ENCODE peak calls at places on chromosomes 3 and 15, in seven cellular contexts. Z is right lobe of liver, X is breast epithelium, B is body of pancreas, N is sigmoid colon, W is adrenal gland, Y is heart left ventricle. T is an unnamed sample. For H3K27me3, the result is how much of the 10 kb centered on the place peaks cover.

GRCh38 chr15:87710406-87710805 is 546.1 kb downstream of the NTRK3 start:
- DNase-seq in N (peak), Y (no peak), X (no peak), B (peak), Z (no peak), W (no peak), T (no peak)

GRCh38 chr15:45186771-45187577 is 792 bp downstream of the SHF start:
- DNase-seq in Y (no peak), Z (peak), B (no peak), N (no peak), W (peak), X (no peak), T (no peak)

GRCh38 chr15:56307180-56307579 is 58.0 kb upstream of the TEX9 start:
- DNase-seq in B (no peak), Z (no peak), N (no peak), W (no peak), X (no peak), Y (no peak), T (no peak)

GRCh38 chr3:19467761-19468160 is 319.5 kb downstream of the KCNH8 start:
- DNase-seq in Z (no peak), X (no peak), B (no peak), Y (no peak), W (no peak), N (no peak), T (no peak)

GRCh38 chr15:61318276-61318675 is 89.2 kb upstream of the RORA start:
- DNase-seq in X (no peak), Y (no peak), W (no peak), N (no peak), Z (no peak), B (peak), T (no peak)

GRCh38 chr3:111277226-111277625 is 205.6 kb downstream of the NECTIN3 start:
- DNase-seq in X (no peak), B (no peak), Z (no peak), Y (no peak), N (no peak), W (no peak), T (no peak)

GRCh38 chr3:68878322-68878721 is 54.0 kb downstream of the TAFA4 start:
- DNase-seq in Z (no peak), B (no peak), Y (no peak), W (no peak), X (no peak), N (no peak), T (no peak)

GRCh38 chr15:66234798-66235197 is 18.8 kb downstream of the MEGF11 start:
- DNase-seq in Z (no peak), W (no peak), B (no peak), Y (no peak), N (no peak), X (no peak), T (no peak)

GRCh38 chr15:101275018-101275417 is 2.3 kb downstream of the SELENOS start:
- DNase-seq in Z (no peak), X (no peak), N (no peak), B (no peak), Y (no peak), W (no peak), T (no peak)

GRCh38 chr3:124671123-124671522 is 59.1 kb upstream of the UMPS start:
- DNase-seq in W (no peak), B (no peak), X (no peak), Y (no peak), N (no peak), Z (no peak), T (no peak)

GRCh38 chr15:40755821-40756220 is 767 bp upstream of the RMDN3 start:
- DNase-seq in X (no peak), W (no peak), Z (no peak), Y (no peak), B (no peak), N (no peak), T (no peak)

GRCh38 chr3:64445318-64446300 is 220.3 kb upstream of the PRICKLE2 start:
- DNase-seq in N (no peak), B (peak), X (no peak), W (peak), Y (peak), Z (no peak), T (peak)

GRCh38 chr3:129553171-129553570 is 10.2 kb downstream of the H1-8 start:
- DNase-seq in Y (peak), X (no peak), N (peak), Z (no peak), W (no peak), B (no peak), T (no peak)

GRCh38 chr3:190197346-190197763 is 76.7 kb upstream of the P3H2 start:
- DNase-seq in N (no peak), Y (no peak), W (no peak), X (no peak), Z (no peak), B (no peak), T (no peak)

GRCh38 chr15:33244471-33244870 is 50.0 kb upstream of the FMN1 start:
- DNase-seq in N (no peak), W (no peak), Z (no peak), Y (no peak), X (no peak), B (no peak), T (no peak)

GRCh38 chr15:95291878-95292472 is 1038.5 kb upstream of the NR2F2 start:
- DNase-seq in B (no peak), Y (no peak), W (no peak), N (no peak), X (no peak), Z (no peak), T (no peak)

GRCh38 chr15:28094732-28095521 is 4.2 kb downstream of the OCA2 start:
- DNase-seq in Y (no peak), B (peak), X (no peak), N (peak), W (no peak), Z (peak), T (peak)

GRCh38 chr3:77707271-77707670 is 667.4 kb downstream of the ROBO2 start:
- DNase-seq in W (no peak), Y (no peak), N (no peak), X (no peak), B (no peak), Z (no peak), T (no peak)

GRCh38 chr15:51114437-51115119 is 19.9 kb upstream of the TNFAIP8L3 start:
- DNase-seq in Z (no peak), X (no peak), B (no peak), W (no peak), N (no peak), Y (no peak), T (no peak)

GRCh38 chr3:44802006-44802405 is 40.4 kb downstream of the KIF15 start:
- DNase-seq in B (no peak), Y (no peak), N (no peak), X (no peak), W (no peak), Z (no peak), T (no peak)

GRCh38 chr15:31964586-31965307 is 65.6 kb upstream of the CHRNA7 start:
- DNase-seq in Y (no peak), Z (no peak), N (no peak), W (no peak), X (no peak), B (no peak), T (no peak)

GRCh38 chr15:82647835-82648256 is 683 bp upstream of the CPEB1 start:
- DNase-seq in N (peak), B (no peak), W (no peak), Z (no peak), X (no peak), Y (no peak), T (peak)

GRCh38 chr3:102233881-102234280 is 200.9 kb upstream of the ZPLD1 start:
- DNase-seq in Y (no peak), X (no peak), B (no peak), N (no peak), W (no peak), Z (no peak), T (no peak)

GRCh38 chr15:75082689-75083088 is 59.3 kb downstream of the PPCDC start:
- DNase-seq in B (no peak), N (no peak), W (no peak), Z (no peak), Y (no peak), X (no peak), T (no peak)

GRCh38 chr3:125401402-125401801 is 26.3 kb upstream of the ZNF148 start:
- DNase-seq in B (no peak), Y (no peak), N (no peak), W (no peak), Z (no peak), X (no peak), T (no peak)

GRCh38 chr15:78996876-78997275 is 52.0 kb upstream of the CTSH start:
- DNase-seq in X (no peak), Z (no peak), N (no peak), Y (peak), B (no peak), W (peak), T (no peak)

GRCh38 chr3:190012314-190012782 is 108.3 kb downstream of the P3H2 start:
- DNase-seq in Y (no peak), Z (no peak), N (no peak), W (no peak), X (no peak), B (no peak), T (no peak)

GRCh38 chr3:177201707-177202397 is 4.6 kb upstream of the TBL1XR1 start:
- DNase-seq in W (no peak), B (no peak), N (no peak), X (no peak), Z (no peak), Y (no peak), T (no peak)

GRCh38 chr3:129938140-129938930 is 36.2 kb upstream of the TRH start:
- DNase-seq in Y (no peak), Z (no peak), X (no peak), B (no peak), N (peak), W (no peak), T (no peak)

GRCh38 chr3:5190147-5190791 is 2.8 kb downstream of the EDEM1 start:
- DNase-seq in Y (no peak), B (no peak), N (no peak), X (no peak), Z (no peak), W (no peak), T (no peak)

GRCh38 chr3:5186854-5187151 is 704 bp upstream of the EDEM1 start:
- DNase-seq in N (no peak), Y (no peak), X (no peak), W (no peak), B (peak), Z (no peak), T (no peak)

GRCh38 chr3:5187920-5188418 is 462 bp downstream of the EDEM1 start:
- DNase-seq in X (no peak), Y (peak), W (peak), B (peak), Z (peak), N (peak), T (peak)

GRCh38 chr3:5187152-5187919 is at the start of gene EDEM1:
- DNase-seq in W (peak), Z (peak), B (peak), X (peak), Y (peak), N (peak), T (peak)

DNA sequence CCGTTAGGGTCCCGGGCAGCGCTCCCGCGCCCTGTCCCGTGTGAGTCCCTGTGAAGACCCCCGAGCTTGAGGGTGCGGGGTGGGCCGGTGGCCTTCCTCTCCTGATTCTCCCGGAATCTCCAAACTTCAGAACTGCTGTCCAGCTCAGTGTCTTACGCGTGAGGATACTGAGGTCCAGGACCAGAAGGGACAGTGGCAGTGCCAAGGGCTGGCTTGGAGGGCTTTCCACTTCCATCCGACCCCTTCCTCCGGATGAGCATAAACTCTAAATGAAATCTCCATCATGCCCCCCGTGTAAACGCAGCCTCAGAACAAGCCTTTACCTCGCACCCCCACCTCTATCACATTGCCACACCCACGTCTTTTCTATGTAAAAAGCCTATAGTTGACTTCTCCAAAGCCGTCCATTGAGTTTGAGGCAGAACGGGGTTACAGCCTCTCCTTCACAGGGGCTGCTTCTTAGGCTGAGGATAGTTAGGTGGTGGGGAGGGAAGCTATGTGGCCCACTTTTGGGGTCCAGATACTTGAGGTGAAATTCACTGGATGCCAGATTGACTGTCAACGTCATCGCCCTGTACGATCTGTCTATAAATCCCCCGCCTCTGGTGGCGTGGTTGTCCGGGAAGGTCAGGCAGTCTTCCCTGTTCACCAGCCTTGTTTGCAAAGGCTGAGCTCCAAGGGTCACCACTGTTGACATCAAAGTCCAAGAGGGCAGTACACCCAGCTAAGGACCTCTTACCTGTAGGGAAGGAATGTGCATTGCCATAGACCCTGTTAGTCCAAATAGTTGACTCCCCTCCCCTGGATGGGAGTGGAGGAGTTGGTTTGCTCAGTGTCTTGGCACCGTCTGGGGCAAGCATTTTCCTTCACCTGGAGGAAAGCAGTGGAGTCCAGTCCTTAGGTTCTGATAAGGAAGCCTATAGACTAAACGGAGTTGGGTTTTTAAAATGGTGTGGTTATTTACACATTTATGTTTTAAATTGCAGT is 1.2 kb downstream of the EDEM1 start:
- DNase-seq in B (peak), N (no peak), X (no peak), Y (no peak), Z (peak), W (peak), T (peak)
- TF ChIP-seq POLR2A in B (no peak), N (no peak), X (no peak), Y (no peak), Z (peak), W (no peak), T (no peak)

DNA sequence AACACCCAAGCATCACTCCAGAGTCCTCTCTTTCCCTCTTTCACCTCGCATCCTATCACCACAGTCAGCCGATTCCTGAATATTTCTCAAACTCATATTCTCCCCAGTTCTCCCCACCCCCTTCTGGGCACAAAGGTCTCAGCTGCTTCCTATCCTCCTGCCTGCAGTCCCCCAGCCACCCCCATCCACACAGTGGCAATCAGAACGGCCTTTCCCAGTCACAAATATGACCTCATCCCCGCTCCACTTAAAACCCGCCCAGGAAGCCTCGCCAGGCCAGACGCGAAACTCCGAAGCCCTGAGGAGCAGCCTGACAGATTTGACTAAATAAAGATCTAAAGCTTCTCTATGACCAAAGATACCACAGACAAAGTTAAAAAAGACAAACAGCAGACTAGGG is 49.9 kb upstream of the LINGO1 start:
- DNase-seq in Y (no peak), Z (no peak), B (no peak), N (no peak), W (no peak), X (no peak), T (no peak)
- H3K27me3 ChIP-seq in Y (under half), Z (under half), B (under half), N (under half), W (under half), X (under half), T (under half)

GRCh38 chr3:48468329-48468731 is 21.8 kb downstream of the ATRIP start:
- DNase-seq in Z (peak), N (no peak), W (no peak), X (no peak), Y (no peak), B (peak), T (no peak)

GRCh38 chr3:48467473-48468267 is 21.1 kb downstream of the ATRIP start:
- DNase-seq in X (no peak), W (no peak), B (no peak), Z (peak), N (no peak), Y (no peak), T (no peak)

GRCh38 chr3:48465531-48466378 is 19.2 kb downstream of the ATRIP start:
- DNase-seq in B (peak), Y (peak), X (peak), N (peak), W (peak), Z (peak), T (peak)

GRCh38 chr3:48466386-48467109 is 20.0 kb downstream of the ATRIP start:
- DNase-seq in Y (no peak), N (peak), W (no peak), B (peak), Z (peak), X (no peak), T (no peak)

DNA sequence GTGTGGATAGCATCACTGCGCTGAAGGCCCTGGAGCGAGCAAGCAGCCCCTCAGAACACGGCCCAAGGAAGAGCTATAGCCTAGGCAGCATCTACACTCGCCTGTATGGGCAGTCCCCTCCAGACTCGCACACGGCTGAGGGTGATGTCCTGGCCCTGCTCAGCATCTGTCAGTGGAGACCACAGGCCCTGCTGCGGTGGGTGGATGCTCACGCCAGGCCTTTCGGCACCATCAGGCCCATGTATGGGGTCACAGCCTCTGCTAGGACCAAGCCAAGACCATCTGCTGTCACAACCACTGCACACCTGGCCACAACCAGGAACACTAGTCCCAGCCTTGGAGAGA is 20.5 kb downstream of the ATRIP start:
- DNase-seq in X (no peak), Y (no peak), W (no peak), Z (no peak), N (peak), B (no peak), T (no peak)
- H3K4me3 ChIP-seq in X (peak), Y (peak), W (peak), Z (peak), N (peak), B (no peak), T (peak)

GRCh38 chr3:52227766-52228165 is 2.3 kb upstream of the TLR9 start:
- DNase-seq in Y (no peak), B (no peak), X (no peak), Z (no peak), W (no peak), N (no peak), T (no peak)

GRCh38 chr3:52223449-52224408 is 1.7 kb downstream of the TLR9 start:
- DNase-seq in B (no peak), Z (no peak), N (no peak), Y (no peak), X (peak), W (no peak), T (no peak)

GRCh38 chr3:52227117-52227516 is 1.7 kb upstream of the TLR9 start:
- DNase-seq in Y (no peak), W (no peak), B (no peak), X (no peak), Z (no peak), N (no peak), T (no peak)

GRCh38 chr3:52226229-52226817 is 878 bp upstream of the TLR9 start:
- DNase-seq in N (no peak), Y (no peak), W (no peak), X (no peak), B (no peak), Z (no peak), T (no peak)

GRCh38 chr3:52225452-52226228 is at the start of gene TLR9:
- DNase-seq in N (no peak), W (no peak), Z (no peak), X (no peak), B (no peak), Y (no peak), T (no peak)
- TF ChIP-seq POLR2A in N (no peak), W (no peak), Z (no peak), X (no peak), B (no peak), Y (no peak), T (no peak)

GRCh38 chr15:68434021-68434420 is 2.1 kb upstream of the ITGA11 start:
- DNase-seq in W (peak), Y (no peak), Z (no peak), B (no peak), N (no peak), X (no peak), T (no peak)
- H3K27me3 ChIP-seq in W (under half), Y (under half), Z (under half), B (under half), N (under half), X (under half), T (under half)

GRCh38 chr15:50107591-50108408 is 11.2 kb downstream of the ATP8B4 start:
- DNase-seq in Y (no peak), Z (no peak), N (no peak), W (no peak), X (no peak), B (no peak), T (no peak)
- H3K4me3 ChIP-seq in Y (no peak), Z (no peak), N (no peak), W (no peak), X (no peak), B (no peak), T (no peak)

T was measured in thyroid gland.